ENCODE peak calls at places on chromosomes 2 and 18, in six cellular contexts. L is H1, X is IMR-90, B is GM12878, Y is SK-N-SH, I is K562. A is an unnamed sample.

GRCh38 chr2:84152471-84152870 is 306.6 kb downstream of the SUCLG1 start:
- DNase-seq in L (no peak), X (no peak), B (no peak), Y (no peak), I (no peak), A (no peak)

GRCh38 chr2:97645112-97645699 is 656 bp upstream of the COX5B start:
- DNase-seq in L (no peak), X (no peak), B (no peak), Y (peak), I (peak), A (no peak)

GRCh38 chr2:199273043-199273647 is 184.6 kb downstream of the SATB2 start:
- DNase-seq in L (no peak), X (peak), B (no peak), Y (no peak), I (no peak), A (no peak)

GRCh38 chr2:239181074-239181581 is 219.7 kb downstream of the HDAC4 start:
- DNase-seq in L (no peak), X (no peak), B (no peak), Y (no peak), I (no peak), A (no peak)

GRCh38 chr2:121530210-121530562 is 494 bp upstream of the RNU4ATAC start:
- DNase-seq in L (peak), X (peak), B (peak), Y (peak), I (peak), A (peak)

GRCh38 chr2:241432824-241433448 is 75.4 kb downstream of the STK25 start:
- DNase-seq in L (no peak), X (no peak), B (no peak), Y (no peak), I (no peak), A (peak)

GRCh38 chr18:33440384-33441043 is at the start of gene CCDC178:
- DNase-seq in L (peak), X (peak), B (no peak), Y (peak), I (peak), A (no peak)

GRCh38 chr18:34075963-34076860 is 148.5 kb downstream of the NOL4 start:
- DNase-seq in L (no peak), X (no peak), B (no peak), Y (no peak), I (no peak), A (no peak)

GRCh38 chr2:63729362-63729761 is 112.3 kb upstream of the UGP2 start:
- DNase-seq in L (no peak), X (no peak), B (no peak), Y (no peak), I (no peak), A (no peak)

GRCh38 chr2:230798769-230799399 is 65.9 kb upstream of the ITM2C start:
- DNase-seq in L (no peak), X (peak), B (no peak), Y (peak), I (peak), A (peak)

GRCh38 chr18:3455090-3455640 is 5.2 kb downstream of the TGIF1 start:
- DNase-seq in L (no peak), X (no peak), B (no peak), Y (no peak), I (no peak), A (no peak)

GRCh38 chr2:35080231-35080905 is 1275.2 kb upstream of the CRIM1 start:
- DNase-seq in L (no peak), X (no peak), B (no peak), Y (no peak), I (no peak), A (no peak)

GRCh38 chr2:102620367-102620766 is 1.0 kb downstream of the SLC9A2 start:
- DNase-seq in L (no peak), X (no peak), B (no peak), Y (no peak), I (no peak), A (no peak)

GRCh38 chr2:144510206-144510991 is 9.5 kb downstream of the ZEB2 start:
- DNase-seq in L (no peak), X (peak), B (peak), Y (no peak), I (no peak), A (peak)

GRCh38 chr2:212536385-212537310 is 2.0 kb downstream of the ERBB4 start:
- DNase-seq in L (no peak), X (no peak), B (no peak), Y (peak), I (no peak), A (no peak)

GRCh38 chr2:238388794-238389193 is 37.9 kb upstream of the ASB1 start:
- DNase-seq in L (no peak), X (no peak), B (no peak), Y (no peak), I (no peak), A (no peak)

GRCh38 chr2:239204876-239205468 is 195.8 kb downstream of the HDAC4 start:
- DNase-seq in L (no peak), X (no peak), B (no peak), Y (no peak), I (no peak), A (no peak)

GRCh38 chr2:240713071-240713927 is 21.6 kb downstream of the AQP12A start:
- DNase-seq in L (no peak), X (no peak), B (no peak), Y (no peak), I (no peak), A (no peak)

GRCh38 chr2:137187258-137187657 is 421.9 kb downstream of the THSD7B start:
- DNase-seq in L (no peak), X (no peak), B (no peak), Y (no peak), I (no peak), A (no peak)

GRCh38 chr2:96764253-96764637 is 3.5 kb downstream of the CNNM4 start:
- DNase-seq in L (no peak), X (no peak), B (no peak), Y (peak), I (peak), A (no peak)

GRCh38 chr2:224640694-224641093 is 55.5 kb upstream of the CUL3 start:
- DNase-seq in L (no peak), X (no peak), B (no peak), Y (no peak), I (no peak), A (no peak)

GRCh38 chr2:102050854-102051391 is 59.2 kb downstream of the IL1R2 start:
- DNase-seq in L (no peak), X (peak), B (no peak), Y (no peak), I (peak), A (peak)

GRCh38 chr2:144097440-144098225 is 422.3 kb downstream of the ZEB2 start:
- DNase-seq in L (no peak), X (no peak), B (no peak), Y (no peak), I (no peak), A (no peak)

GRCh38 chr2:158043181-158043948 is 58.3 kb upstream of the UPP2 start:
- DNase-seq in L (no peak), X (no peak), B (no peak), Y (peak), I (no peak), A (no peak)

GRCh38 chr2:172168917-172169346 is 66.2 kb upstream of the DLX2 start:
- DNase-seq in L (no peak), X (peak), B (no peak), Y (no peak), I (no peak), A (no peak)

GRCh38 chr2:26901326-26902183 is 53.6 kb downstream of the DPYSL5 start:
- DNase-seq in L (no peak), X (no peak), B (no peak), Y (no peak), I (no peak), A (no peak)

GRCh38 chr2:152343426-152343825 is 8.5 kb downstream of the FMNL2 start:
- DNase-seq in L (no peak), X (no peak), B (no peak), Y (no peak), I (no peak), A (no peak)

GRCh38 chr2:36951030-36951518 is 15.3 kb downstream of the STRN start:
- DNase-seq in L (no peak), X (no peak), B (no peak), Y (no peak), I (peak), A (no peak)

GRCh38 chr2:200279857-200280256 is 26.6 kb upstream of the SPATS2L start:
- DNase-seq in L (no peak), X (peak), B (no peak), Y (no peak), I (no peak), A (no peak)

GRCh38 chr18:78497641-78498040 is 482.0 kb upstream of the SALL3 start:
- DNase-seq in L (no peak), X (no peak), B (no peak), Y (no peak), I (no peak), A (no peak)

GRCh38 chr2:37795456-37795855 is 124.0 kb upstream of the CDC42EP3 start:
- DNase-seq in L (no peak), X (no peak), B (no peak), Y (no peak), I (no peak), A (no peak)

GRCh38 chr2:45085487-45085886 is 76.2 kb upstream of the SIX2 start:
- DNase-seq in L (no peak), X (no peak), B (no peak), Y (no peak), I (no peak), A (no peak)

GRCh38 chr2:242085941-242086621 is 216.6 kb downstream of the RTP5 start:
- DNase-seq in L (no peak), X (peak), B (peak), Y (no peak), I (no peak), A (peak)

DNA sequence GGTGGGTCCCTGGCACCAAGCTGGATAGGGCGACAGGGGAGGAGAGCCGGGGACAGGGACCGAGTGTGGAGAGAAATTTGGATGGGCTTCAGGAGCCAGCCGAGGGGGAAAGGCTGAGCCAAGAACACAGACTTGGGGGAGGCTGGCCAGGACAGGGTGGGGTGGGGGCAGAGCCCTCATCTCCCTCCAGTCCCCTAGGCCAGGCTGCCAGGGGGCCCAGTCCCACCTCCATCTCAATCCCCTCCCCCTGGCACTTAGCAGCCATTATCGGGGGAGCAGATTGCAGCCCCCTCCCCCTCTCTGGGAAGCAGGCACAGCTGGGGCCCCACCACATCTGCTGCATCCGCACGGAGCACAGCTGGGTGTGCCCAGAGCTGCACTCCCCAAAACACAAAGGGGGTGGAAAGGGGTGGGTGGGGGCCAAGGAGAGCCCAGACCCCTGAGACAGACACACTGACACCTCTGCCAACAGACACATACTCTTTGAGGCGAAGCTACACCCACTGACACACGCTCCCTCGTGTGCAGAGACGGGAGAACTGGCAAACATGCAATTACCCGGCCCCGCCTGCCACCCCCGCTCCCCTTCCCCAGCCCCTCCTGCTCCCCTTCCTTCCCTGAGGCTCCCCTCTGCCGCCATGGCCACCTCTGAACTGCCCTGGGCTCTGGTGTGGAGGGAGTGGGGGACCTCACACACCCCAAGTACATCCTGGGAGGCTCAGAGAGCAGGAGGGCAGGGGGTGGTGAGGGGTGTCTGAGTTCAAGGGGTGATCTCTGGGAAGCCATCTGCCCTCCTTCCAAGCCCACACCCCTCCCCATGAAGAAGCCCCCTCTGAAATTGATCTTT is 5.1 kb upstream of the ASIC4 start:
- DNase-seq in L (no peak), X (no peak), B (no peak), Y (peak), I (no peak), A (no peak)
- H3K9ac ChIP-seq in L (no peak), X (no peak), B (no peak), Y (no peak), I (peak), A (no peak)

DNA sequence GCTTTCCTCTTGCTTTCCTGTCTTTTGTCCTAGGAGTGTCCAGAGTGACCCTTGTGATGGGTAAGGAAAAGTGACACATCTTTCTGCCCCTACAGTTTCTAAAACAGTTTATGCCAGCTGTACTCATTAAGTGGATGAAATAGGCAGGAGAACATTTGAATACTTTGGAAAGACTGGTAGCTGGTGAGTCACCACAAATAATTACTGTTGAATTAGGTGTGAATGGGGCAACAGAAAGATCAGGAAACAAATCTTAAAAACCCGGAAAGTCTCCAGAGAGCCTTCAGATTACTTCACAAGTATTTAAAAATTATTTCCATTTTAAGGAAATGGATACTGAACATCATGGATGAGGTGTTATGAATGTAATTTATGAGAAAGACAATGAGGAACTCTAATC is 278.5 kb downstream of the CLIP4 start:
- DNase-seq in L (no peak), X (no peak), B (no peak), Y (no peak), I (no peak), A (no peak)
- TF ChIP-seq USF2 in L (no peak), X (no peak), B (no peak), Y (no peak), I (no peak), A (no peak)

DNA sequence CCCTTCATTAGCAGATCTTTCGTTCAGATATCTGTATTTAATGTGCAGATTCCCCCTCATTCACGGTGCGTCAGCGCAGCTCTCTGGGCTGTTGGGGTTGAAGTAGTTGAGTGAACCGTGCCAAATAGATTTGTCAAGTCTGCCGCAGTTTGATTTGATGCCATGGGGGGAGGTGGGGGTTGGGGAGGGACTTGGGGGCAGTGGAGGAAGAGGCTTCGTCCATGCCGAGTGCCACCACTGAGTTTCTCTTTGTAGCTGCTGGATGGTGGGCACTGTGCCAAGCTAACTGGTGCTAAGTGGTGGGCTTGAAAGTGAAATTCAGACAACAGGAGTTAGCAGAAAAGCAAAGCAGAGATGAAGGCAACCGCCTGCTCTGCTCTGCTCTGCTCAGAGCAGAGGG is 47.9 kb downstream of the NRP2 start:
- DNase-seq in L (no peak), X (no peak), B (no peak), Y (peak), I (no peak), A (no peak)
- H3K9ac ChIP-seq in L (no peak), X (no peak), B (no peak), Y (no peak), I (no peak), A (no peak)

DNA sequence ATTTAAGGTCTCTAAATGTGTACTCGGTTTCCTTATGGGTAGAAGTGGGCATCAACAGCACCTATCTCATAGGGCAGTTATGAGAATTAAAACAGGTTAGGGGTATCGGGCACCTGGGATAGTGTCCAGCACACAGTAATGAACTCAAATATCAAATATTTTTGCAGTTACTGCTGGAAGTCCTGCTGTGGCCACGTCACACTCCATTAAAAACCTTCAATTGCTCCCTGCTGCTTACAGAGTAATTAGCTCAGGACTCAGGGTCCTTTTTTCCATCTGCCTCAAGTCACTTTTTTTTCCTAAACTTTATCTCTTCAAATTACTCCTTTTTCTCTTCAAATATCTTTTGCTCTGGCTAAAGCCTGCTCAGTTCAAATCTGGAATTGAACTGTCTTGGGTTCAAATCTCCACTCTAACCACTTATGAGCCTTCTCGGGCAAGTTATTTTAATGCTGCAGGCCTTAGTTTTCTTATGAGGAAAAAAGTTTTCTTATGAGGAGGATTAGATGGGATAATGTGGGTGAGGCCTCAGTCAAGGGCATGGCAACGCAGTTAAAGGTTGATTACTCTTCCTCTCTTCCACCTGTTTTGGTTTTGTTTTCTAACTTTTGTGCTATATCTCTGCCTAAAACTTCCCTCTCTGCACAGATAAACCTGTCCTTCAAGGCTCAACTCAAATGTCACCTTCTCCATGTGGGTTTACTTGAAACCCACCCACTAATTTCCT is 36.6 kb downstream of the SPRED2 start:
- DNase-seq in L (no peak), X (no peak), B (no peak), Y (no peak), I (no peak), A (no peak)
- TF ChIP-seq USF2 in L (no peak), X (no peak), B (no peak), Y (no peak), I (no peak), A (no peak)

DNA sequence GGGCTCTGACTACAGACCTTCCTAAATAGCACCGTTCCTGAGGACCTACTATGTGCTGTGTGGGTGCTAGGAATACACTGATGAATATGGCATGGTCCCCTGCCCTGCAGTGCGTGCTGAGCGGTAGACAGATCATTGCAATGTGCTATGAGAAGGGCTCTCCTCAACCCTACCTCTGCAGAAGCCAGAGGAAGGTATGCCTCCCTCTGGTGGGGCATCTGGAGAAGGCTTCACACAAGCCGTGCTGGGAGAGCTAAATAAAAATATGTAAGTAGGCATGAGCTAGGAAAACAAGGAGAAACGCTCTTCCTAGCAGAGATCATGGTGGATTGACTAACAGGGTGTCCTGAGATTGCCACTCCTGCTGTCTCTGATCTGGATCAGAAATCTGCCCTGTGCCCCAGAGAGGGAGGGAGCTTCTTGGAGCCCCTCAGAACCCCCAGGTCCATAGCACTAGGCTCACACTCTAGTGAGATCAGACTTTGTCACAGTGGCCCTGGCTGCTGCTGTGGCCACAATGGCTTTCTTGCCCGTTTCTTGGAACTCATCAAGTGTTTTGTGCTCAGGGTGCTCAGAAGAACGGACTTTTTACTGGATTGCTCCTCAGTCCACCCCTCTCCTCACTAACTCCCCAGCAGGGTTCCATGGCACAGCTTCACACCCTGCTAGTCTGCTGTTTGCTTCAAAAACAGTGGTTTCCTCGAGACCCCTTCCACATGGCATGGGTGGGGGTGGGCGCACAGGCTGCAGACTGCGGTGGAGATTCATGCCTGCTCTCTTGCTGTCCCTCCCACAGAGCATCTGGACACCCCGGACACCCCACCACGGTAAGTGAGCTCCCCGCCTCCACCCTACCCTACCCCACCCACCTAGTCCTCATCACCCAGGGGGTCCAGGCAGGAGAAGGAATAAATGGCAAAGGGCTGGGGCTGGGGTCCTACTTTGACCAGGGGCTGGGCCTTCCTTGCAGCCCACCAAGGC is 14.2 kb downstream of the SIGLEC15 start:
- DNase-seq in L (no peak), X (peak), B (no peak), Y (peak), I (no peak), A (peak)
- H3K9ac ChIP-seq in L (no peak), X (no peak), B (no peak), Y (no peak), I (no peak), A (no peak)

GRCh38 chr2:222927600-222927999 is 66.8 kb downstream of the ACSL3 start:
- DNase-seq in L (no peak), X (no peak), B (no peak), Y (no peak), I (no peak), A (no peak)
- TF ChIP-seq USF2 in L (no peak), X (no peak), B (no peak), Y (no peak), I (no peak), A (no peak)